ENCODE peak calls at places on chromosome 11, in six cellular contexts. One of them, this sample, is unnamed.

GRCh38 chr11:76287227-76287626 is 80.9 kb upstream of the WNT11 start:
- DNase-seq in mucosa of gallbladder: no peak
- DNase-seq in cardiac muscle cell: no peak
- DNase-seq in HCEC 1CT: no peak
- DNase-seq in A549: no peak
- DNase-seq in T-cell: no peak
- DNase-seq in this sample: no peak

GRCh38 chr11:62880231-62880802 is 379 bp upstream of the SLC3A2 start:
- DNase-seq in T-cell: no peak
- DNase-seq in cardiac muscle cell: peak
- DNase-seq in A549: peak
- DNase-seq in HCEC 1CT: peak
- DNase-seq in mucosa of gallbladder: peak
- DNase-seq in this sample: peak

GRCh38 chr11:116844722-116845121 is 7.3 kb upstream of the APOA1 start:
- DNase-seq in A549: no peak
- DNase-seq in T-cell: no peak
- DNase-seq in cardiac muscle cell: no peak
- DNase-seq in HCEC 1CT: no peak
- DNase-seq in mucosa of gallbladder: no peak
- DNase-seq in this sample: no peak

GRCh38 chr11:112834277-112834755 is 126.9 kb upstream of the NCAM1 start:
- DNase-seq in T-cell: no peak
- DNase-seq in HCEC 1CT: no peak
- DNase-seq in cardiac muscle cell: peak
- DNase-seq in A549: no peak
- DNase-seq in mucosa of gallbladder: peak
- DNase-seq in this sample: peak

GRCh38 chr11:118277312-118277711 is 13.2 kb upstream of the MPZL2 start:
- DNase-seq in A549: no peak
- DNase-seq in T-cell: no peak
- DNase-seq in cardiac muscle cell: no peak
- DNase-seq in HCEC 1CT: peak
- DNase-seq in mucosa of gallbladder: no peak
- DNase-seq in this sample: no peak

GRCh38 chr11:28860898-28861297 is 752.7 kb downstream of the METTL15 start:
- DNase-seq in mucosa of gallbladder: no peak
- DNase-seq in cardiac muscle cell: no peak
- DNase-seq in T-cell: no peak
- DNase-seq in HCEC 1CT: peak
- DNase-seq in A549: peak
- DNase-seq in this sample: no peak

GRCh38 chr11:67310246-67311050 is 7.1 kb downstream of the SSH3 start:
- DNase-seq in T-cell: no peak
- DNase-seq in mucosa of gallbladder: no peak
- DNase-seq in cardiac muscle cell: no peak
- DNase-seq in A549: no peak
- DNase-seq in HCEC 1CT: no peak
- DNase-seq in this sample: no peak

GRCh38 chr11:86761978-86762377 is 38.4 kb upstream of the PRSS23 start:
- DNase-seq in A549: no peak
- DNase-seq in T-cell: no peak
- DNase-seq in cardiac muscle cell: no peak
- DNase-seq in mucosa of gallbladder: no peak
- DNase-seq in HCEC 1CT: peak
- DNase-seq in this sample: no peak

GRCh38 chr11:62560566-62561103 is 13.1 kb downstream of the EEF1G start:
- DNase-seq in HCEC 1CT: peak
- DNase-seq in A549: peak
- DNase-seq in mucosa of gallbladder: peak
- DNase-seq in T-cell: peak
- DNase-seq in cardiac muscle cell: peak
- DNase-seq in this sample: peak

GRCh38 chr11:910589-911030 is at the start of gene CHID1:
- DNase-seq in HCEC 1CT: peak
- DNase-seq in T-cell: peak
- DNase-seq in A549: peak
- DNase-seq in cardiac muscle cell: peak
- DNase-seq in mucosa of gallbladder: peak
- DNase-seq in this sample: peak

GRCh38 chr11:100152751-100153150 is 534.3 kb upstream of the ARHGAP42 start:
- DNase-seq in T-cell: no peak
- DNase-seq in mucosa of gallbladder: no peak
- DNase-seq in A549: no peak
- DNase-seq in HCEC 1CT: no peak
- DNase-seq in cardiac muscle cell: no peak
- DNase-seq in this sample: no peak

GRCh38 chr11:84909740-84910139 is 717.4 kb downstream of the DLG2 start:
- DNase-seq in HCEC 1CT: no peak
- DNase-seq in A549: no peak
- DNase-seq in mucosa of gallbladder: no peak
- DNase-seq in T-cell: no peak
- DNase-seq in cardiac muscle cell: no peak
- DNase-seq in this sample: no peak

GRCh38 chr11:122672892-122673291 is 17.4 kb downstream of the UBASH3B start:
- DNase-seq in T-cell: no peak
- DNase-seq in cardiac muscle cell: no peak
- DNase-seq in mucosa of gallbladder: no peak
- DNase-seq in A549: no peak
- DNase-seq in HCEC 1CT: no peak
- DNase-seq in this sample: no peak

GRCh38 chr11:63032451-63032850 is 16.8 kb upstream of the SLC22A8 start:
- DNase-seq in mucosa of gallbladder: no peak
- DNase-seq in T-cell: no peak
- DNase-seq in HCEC 1CT: no peak
- DNase-seq in A549: no peak
- DNase-seq in cardiac muscle cell: no peak
- DNase-seq in this sample: no peak

GRCh38 chr11:67410984-67411784 is 4.3 kb upstream of the CARNS1 start:
- DNase-seq in cardiac muscle cell: no peak
- DNase-seq in T-cell: no peak
- DNase-seq in HCEC 1CT: no peak
- DNase-seq in A549: no peak
- DNase-seq in mucosa of gallbladder: no peak
- DNase-seq in this sample: no peak